ENCODE peak calls at places on chromosomes 11 and 22, in six cellular contexts. I is keratinocyte, F is neural progenitor cell, B is endothelial cell of umbilical vein, Z is astrocyte, U is hepatocyte. J is an unnamed sample.
A peak's percentile ranks its signal among the peaks of the same experiment; 100 is the strongest.

GRCh38 chr22:17152340-17152739 is 6.7 kb downstream of the HDHD5 start:
- DNase-seq in I (no peak), F (no peak), B (no peak), Z (no peak), U (no peak), J (no peak)

GRCh38 chr11:103644676-103645075 is 391.8 kb upstream of the DDI1 start:
- DNase-seq in I (no peak), F (no peak), B (no peak), Z (no peak), U (no peak), J (no peak)

GRCh38 chr22:37907036-37907954 is 1.2 kb downstream of the MICALL1 start:
- DNase-seq in I (no peak), F (no peak), B (peak; percentile 8), Z (no peak), U (no peak), J (no peak)

GRCh38 chr22:44399196-44399837 is 86.6 kb upstream of the SHISAL1 start:
- DNase-seq in I (no peak), F (no peak), B (no peak), Z (no peak), U (no peak), J (no peak)

GRCh38 chr11:69012092-69013008 is 696 bp downstream of the MRGPRF start:
- DNase-seq in I (no peak), F (peak; percentile 31), B (no peak), Z (no peak), U (no peak), J (no peak)

GRCh38 chr22:33666661-33667619 is 253.3 kb downstream of the LARGE1 start:
- DNase-seq in I (no peak), F (peak; percentile 50), B (no peak), Z (no peak), U (no peak), J (no peak)

GRCh38 chr11:26865703-26866102 is 128.2 kb upstream of the FIBIN start:
- DNase-seq in I (no peak), F (no peak), B (no peak), Z (no peak), U (no peak), J (no peak)

GRCh38 chr11:134438533-134438932 is 26.5 kb upstream of the B3GAT1 start:
- DNase-seq in I (no peak), F (no peak), B (no peak), Z (no peak), U (peak; percentile 43), J (no peak)

GRCh38 chr11:89355649-89356048 is 135.5 kb downstream of the NOX4 start:
- DNase-seq in I (no peak), F (no peak), B (no peak), Z (no peak), U (no peak), J (no peak)

GRCh38 chr11:8070417-8071101 is 10.5 kb upstream of the TUB start:
- DNase-seq in I (no peak), F (peak; percentile 45), B (peak; percentile 21), Z (no peak), U (peak; percentile 55), J (peak; percentile 50)

GRCh38 chr11:68314886-68315580 is 2.6 kb downstream of the LRP5 start:
- DNase-seq in I (no peak), F (no peak), B (peak; percentile 60), Z (peak; percentile 61), U (peak; percentile 76), J (peak; percentile 93)

GRCh38 chr11:110989734-110990133 is 255.8 kb upstream of the POU2AF2 start:
- DNase-seq in I (no peak), F (no peak), B (no peak), Z (peak; percentile 56), U (peak; percentile 17), J (no peak)

GRCh38 chr11:134410766-134411165 is 1.3 kb downstream of the B3GAT1 start:
- DNase-seq in I (no peak), F (no peak), B (no peak), Z (no peak), U (no peak), J (no peak)

GRCh38 chr11:57341250-57341808 is 3.2 kb downstream of the P2RX3 start:
- DNase-seq in I (no peak), F (no peak), B (no peak), Z (no peak), U (no peak), J (no peak)

GRCh38 chr11:72789493-72790131 is 4.2 kb downstream of the STARD10 start:
- DNase-seq in I (no peak), F (peak; percentile 0), B (no peak), Z (peak; percentile 61), U (no peak), J (peak; percentile 75)

GRCh38 chr22:41998361-41999261 is at the start of gene WBP2NL:
- DNase-seq in I (no peak), F (no peak), B (peak; percentile 79), Z (peak; percentile 62), U (no peak), J (peak; percentile 69)

GRCh38 chr11:36030707-36031365 is 87.0 kb downstream of the LDLRAD3 start:
- DNase-seq in I (no peak), F (no peak), B (no peak), Z (peak; percentile 16), U (no peak), J (no peak)

GRCh38 chr11:46363455-46363920 is 16.2 kb downstream of the DGKZ start:
- DNase-seq in I (no peak), F (no peak), B (peak; percentile 55), Z (peak; percentile 46), U (no peak), J (peak; percentile 89)

GRCh38 chr11:67306769-67307544 is 3.6 kb downstream of the SSH3 start:
- DNase-seq in I (no peak), F (no peak), B (no peak), Z (no peak), U (no peak), J (no peak)

GRCh38 chr11:5690216-5690615 is 626 bp downstream of the TRIM22 start:
- DNase-seq in I (no peak), F (peak; percentile 8), B (peak; percentile 84), Z (peak; percentile 28), U (no peak), J (no peak)

GRCh38 chr11:134575504-134576230 is 163.6 kb upstream of the B3GAT1 start:
- DNase-seq in I (no peak), F (no peak), B (no peak), Z (no peak), U (no peak), J (no peak)

GRCh38 chr11:4154503-4154902 is 59.9 kb downstream of the RRM1 start:
- DNase-seq in I (no peak), F (peak; percentile 10), B (no peak), Z (no peak), U (no peak), J (no peak)

GRCh38 chr11:66800720-66801428 is 42.4 kb upstream of the RCE1 start:
- DNase-seq in I (no peak), F (no peak), B (no peak), Z (no peak), U (no peak), J (no peak)

GRCh38 chr11:43359432-43359818 is 705 bp downstream of the TTC17 start:
- DNase-seq in I (no peak), F (no peak), B (peak; percentile 58), Z (peak; percentile 14), U (peak; percentile 52), J (peak; percentile 23)

GRCh38 chr11:45818961-45819605 is 14.1 kb downstream of the SLC35C1 start:
- DNase-seq in I (no peak), F (no peak), B (no peak), Z (no peak), U (no peak), J (no peak)

GRCh38 chr11:14500181-14500651 is 605 bp upstream of the COPB1 start:
- DNase-seq in I (no peak), F (peak; percentile 24), B (peak; percentile 78), Z (peak; percentile 42), U (peak; percentile 63), J (peak; percentile 57)

DNA sequence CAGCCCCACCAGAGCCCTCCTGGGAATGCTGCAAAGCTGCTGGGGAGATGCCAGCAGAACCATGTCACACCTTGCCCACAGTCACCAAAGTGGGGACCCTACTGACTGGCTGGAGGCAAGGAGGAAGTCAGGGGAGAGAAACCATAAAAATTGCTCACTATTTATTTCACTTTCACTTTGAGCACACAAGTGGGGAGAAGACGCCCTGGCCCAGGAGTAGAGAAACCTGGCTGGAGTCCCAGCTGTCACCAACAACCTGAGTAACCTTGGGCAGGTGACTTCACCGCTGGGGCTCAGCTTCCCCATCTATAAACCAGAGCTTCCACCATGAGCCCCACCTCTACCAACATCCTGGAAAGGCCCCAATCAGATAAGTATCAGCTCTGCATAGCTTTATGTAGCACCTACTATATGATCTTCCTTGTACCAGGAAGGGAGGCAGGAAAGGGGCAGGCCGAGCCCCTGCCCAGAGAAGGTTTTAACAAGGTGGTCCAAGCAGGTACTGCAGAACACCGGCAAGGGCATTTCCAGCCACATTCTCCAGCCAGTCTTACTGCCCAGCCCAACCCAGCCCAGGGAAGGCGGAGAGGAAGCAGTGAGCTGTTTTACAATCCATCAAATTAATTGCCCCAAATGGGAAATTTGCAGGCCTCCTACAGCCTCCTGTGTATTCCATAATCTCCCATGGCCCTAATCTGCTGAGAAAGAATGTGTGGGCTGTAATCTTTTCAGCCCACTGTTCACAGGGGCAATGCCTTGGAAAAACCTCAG is 27.6 kb downstream of the PLEKHA7 start:
- DNase-seq in I (no peak), F (no peak), B (no peak), Z (no peak), U (peak; percentile 81), J (peak; percentile 58)
- H3K79me2 ChIP-seq in I (no peaks in the 10 kb centered on the region), F (no peaks in the 10 kb centered on the region), B (no peaks in the 10 kb centered on the region), Z (no peaks in the 10 kb centered on the region), U (peaks cover 54% of the 10 kb centered on the region), J (no peaks in the 10 kb centered on the region)

DNA sequence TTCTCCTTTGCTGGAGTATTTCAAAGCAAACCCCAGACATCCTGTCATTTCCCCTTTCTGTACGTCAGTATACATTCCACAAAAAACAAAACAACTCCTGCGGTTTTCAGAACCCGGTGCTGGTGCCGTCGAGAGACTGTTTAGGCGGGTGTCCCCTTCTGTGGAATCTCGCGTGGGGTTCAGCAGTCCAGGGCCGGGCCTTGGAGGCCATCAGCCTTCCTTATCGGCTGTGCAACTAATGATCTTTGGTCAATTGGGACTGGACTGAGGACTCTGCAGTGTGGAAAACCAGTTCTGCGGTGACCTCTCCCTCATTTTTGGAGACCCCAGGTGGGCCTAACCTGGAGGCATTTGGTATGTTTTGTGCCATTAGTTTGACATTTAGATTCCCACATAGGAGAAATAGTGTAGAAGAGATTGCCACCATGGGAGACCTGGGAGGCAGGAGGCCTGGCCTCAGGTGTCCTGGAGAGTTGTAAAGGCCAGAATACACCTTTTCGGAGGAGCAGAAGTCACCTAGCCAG is 84.4 kb downstream of the TBC1D22A start:
- DNase-seq in I (no peak), F (no peak), B (no peak), Z (no peak), U (no peak), J (no peak)
- H3K79me2 ChIP-seq in I (peaks cover 53% of the 10 kb centered on the region), F (no peaks in the 10 kb centered on the region), B (peaks cover 4% of the 10 kb centered on the region), Z (peaks cover 4% of the 10 kb centered on the region), U (peaks cover 7% of the 10 kb centered on the region), J (peaks cover 10% of the 10 kb centered on the region)

DNA sequence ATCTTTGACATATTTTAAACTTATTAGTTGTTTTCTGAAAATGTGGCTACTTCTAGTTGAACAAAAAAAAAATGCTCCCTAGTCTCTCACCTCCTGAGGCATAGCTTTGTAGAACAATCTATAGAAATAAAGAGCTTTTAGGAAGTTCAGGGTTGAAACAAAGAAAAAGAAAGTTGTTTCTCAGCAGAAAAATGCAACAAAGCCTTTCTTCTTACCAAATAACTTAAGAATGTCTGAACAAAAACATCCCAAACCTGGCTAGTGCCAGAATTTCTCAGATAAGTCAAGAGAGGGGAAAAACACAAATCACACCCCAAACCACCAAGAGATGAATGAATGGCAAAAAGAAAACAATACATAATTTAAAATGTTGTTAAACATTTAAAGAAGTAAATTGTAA is 114.1 kb downstream of the MAML2 start:
- DNase-seq in I (no peak), F (no peak), B (no peak), Z (peak; percentile 79), U (no peak), J (no peak)
- H3K79me2 ChIP-seq in I (no peaks in the 10 kb centered on the region), F (no peaks in the 10 kb centered on the region), B (peaks cover 4% of the 10 kb centered on the region), Z (peaks cover 70% of the 10 kb centered on the region), U (peaks cover 73% of the 10 kb centered on the region), J (no peaks in the 10 kb centered on the region)

GRCh38 chr11:12827929-12828812 is 153.9 kb downstream of the TEAD1 start:
- DNase-seq in I (no peak), F (peak; percentile 70), B (peak; percentile 91), Z (peak; percentile 78), U (peak; percentile 67), J (peak; percentile 69)
- H3K79me2 ChIP-seq in I (peaks cover 88% of the 10 kb centered on the region), F (peaks cover 96% of the 10 kb centered on the region), B (peaks cover 22% of the 10 kb centered on the region), Z (peaks cover 89% of the 10 kb centered on the region), U (peaks cover 90% of the 10 kb centered on the region), J (peaks cover 74% of the 10 kb centered on the region)